ENCODE peak calls at places on chromosomes 1 and 21, in ten cellular contexts. H, K, I, M, B, L, T, X, O and R are unnamed samples.
A peak's percentile ranks its signal among the peaks of the same experiment; 100 is the strongest.

GRCh38 chr1:227541796-227542152 is 21.6 kb upstream of the ZNF678 start:
- DNase-seq in T (peak; percentile 68), B (no peak), O (peak; percentile 23), L (no peak), H (no peak), M (no peak), X (no peak), I (no peak), K (peak; percentile 11), R (no peak)

GRCh38 chr1:245301921-245302320 is 147.1 kb downstream of the KIF26B start:
- DNase-seq in K (no peak), B (no peak), T (no peak), H (peak; percentile 24), L (no peak), O (no peak), M (no peak), X (no peak), I (no peak), R (no peak)

GRCh38 chr1:237183963-237184540 is 142.1 kb downstream of the RYR2 start:
- DNase-seq in L (no peak), H (no peak), I (no peak), T (no peak), K (no peak), X (no peak), B (no peak), O (no peak), M (no peak), R (no peak)

GRCh38 chr1:232904566-232904965 is 45.8 kb upstream of the NTPCR start:
- DNase-seq in K (peak; percentile 35), H (peak; percentile 71), I (no peak), L (no peak), O (no peak), T (no peak), X (no peak), B (peak; percentile 68), M (no peak), R (no peak)

GRCh38 chr21:39084979-39085729 is 98.1 kb downstream of the PSMG1 start:
- DNase-seq in L (no peak), I (no peak), X (no peak), H (no peak), M (no peak), K (no peak), O (no peak), T (no peak), B (no peak), R (no peak)

GRCh38 chr1:15919316-15919715 is 56.6 kb downstream of the ZBTB17 start:
- DNase-seq in T (no peak), K (peak; percentile 71), H (peak; percentile 86), M (no peak), B (peak; percentile 33), I (no peak), O (no peak), X (no peak), L (peak; percentile 71), R (no peak)

GRCh38 chr21:36854391-36854790 is 112.1 kb downstream of the HLCS start:
- DNase-seq in H (peak; percentile 73), X (no peak), B (no peak), T (no peak), M (no peak), L (no peak), O (peak; percentile 70), K (peak; percentile 55), I (no peak), R (no peak)

GRCh38 chr1:26686795-26687194 is 9.0 kb upstream of the ARID1A start:
- DNase-seq in X (no peak), B (no peak), M (no peak), O (no peak), K (no peak), H (peak; percentile 57), I (no peak), L (no peak), T (no peak), R (no peak)

GRCh38 chr1:20486457-20487235 is 636 bp upstream of the CAMK2N1 start:
- DNase-seq in B (no peak), O (peak; percentile 42), I (peak; percentile 38), X (no peak), L (no peak), M (peak; percentile 76), K (no peak), T (peak; percentile 95), H (no peak), R (no peak)

GRCh38 chr1:230861970-230862595 is 6.2 kb downstream of the C1orf198 start:
- DNase-seq in L (peak; percentile 75), X (peak; percentile 25), B (peak; percentile 73), I (no peak), O (no peak), H (peak; percentile 67), T (no peak), K (no peak), M (no peak), R (no peak)

GRCh38 chr1:981955-982558 is at the start of gene PERM1:
- DNase-seq in I (no peak), T (no peak), X (no peak), M (peak; percentile 16), L (no peak), B (no peak), O (no peak), K (no peak), H (no peak), R (no peak)

GRCh38 chr1:69913967-69914366 is 291.4 kb downstream of the LRRC40 start:
- DNase-seq in T (no peak), X (no peak), K (no peak), M (no peak), B (peak; percentile 1), L (peak; percentile 57), H (peak; percentile 79), O (no peak), I (no peak), R (no peak)

GRCh38 chr1:25707280-25708016 is 90.9 kb downstream of the MAN1C1 start:
- DNase-seq in L (peak; percentile 58), O (no peak), M (no peak), T (peak; percentile 27), H (no peak), I (no peak), B (no peak), K (no peak), X (no peak), R (no peak)

GRCh38 chr1:24109686-24110475 is 2.1 kb downstream of the MYOM3 start:
- DNase-seq in X (peak; percentile 42), L (no peak), K (no peak), B (no peak), M (no peak), T (no peak), O (no peak), I (no peak), H (no peak), R (no peak)

GRCh38 chr1:232591344-232591743 is 38.6 kb downstream of the SIPA1L2 start:
- DNase-seq in T (no peak), H (no peak), K (no peak), I (no peak), X (no peak), B (no peak), O (no peak), L (no peak), M (no peak), R (no peak)

GRCh38 chr1:181092883-181093282 is 4.4 kb downstream of the IER5 start:
- DNase-seq in O (no peak), B (no peak), M (no peak), K (no peak), H (no peak), X (no peak), L (no peak), I (no peak), T (no peak), R (no peak)
- TF ChIP-seq CTCF in O (no peak), B (no peak), M (no peak), K (no peak), H (no peak), X (no peak), L (no peak), I (no peak), T (no peak), R (no peak)

DNA sequence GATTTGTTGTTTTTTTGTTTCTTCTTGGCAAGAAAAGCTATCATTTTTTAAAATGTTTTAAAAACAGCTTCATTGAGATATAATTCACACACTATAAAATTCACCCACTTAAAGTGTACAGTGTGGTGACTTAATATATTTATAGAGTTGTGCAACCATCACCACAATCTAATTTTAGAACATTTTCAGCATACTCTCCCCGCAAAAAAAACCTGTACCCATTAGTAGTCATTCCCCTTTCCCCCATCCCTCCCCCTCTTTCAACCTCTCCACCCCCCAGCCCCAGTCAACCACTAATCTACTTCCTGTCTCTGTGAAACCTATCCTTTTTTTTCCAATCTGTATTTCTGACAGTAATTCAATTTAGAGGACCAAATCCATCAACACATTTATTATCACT is 30.6 kb downstream of the ZC3H11B start:
- DNase-seq in B (no peak), O (no peak), I (no peak), T (no peak), X (no peak), K (peak; percentile 24), H (peak; percentile 72), M (no peak), L (no peak), R (no peak)
- TF ChIP-seq CTCF in B (no peak), O (no peak), I (no peak), T (no peak), X (no peak), K (no peak), H (no peak), M (no peak), L (no peak), R (no peak)

GRCh38 chr1:92748138-92748537 is 36.8 kb downstream of the EVI5 start:
- DNase-seq in T (no peak), B (no peak), K (no peak), O (no peak), I (no peak), M (no peak), X (no peak), H (peak; percentile 30), L (no peak), R (no peak)
- TF ChIP-seq CTCF in T (no peak), B (no peak), K (no peak), O (no peak), I (no peak), M (no peak), X (no peak), H (peak; percentile 19), L (no peak), R (no peak)

GRCh38 chr1:54810144-54810942 is 9.2 kb upstream of the TTC22 start:
- DNase-seq in K (peak; percentile 86), I (peak; percentile 59), H (peak; percentile 65), M (peak; percentile 71), B (peak; percentile 1), O (peak; percentile 83), L (peak; percentile 46), X (peak; percentile 86), T (no peak), R (peak; percentile 61)

GRCh38 chr1:54806931-54807611 is 5.9 kb upstream of the TTC22 start:
- DNase-seq in T (no peak), H (no peak), X (no peak), K (no peak), M (peak; percentile 8), L (peak; percentile 45), O (no peak), I (no peak), B (no peak), R (no peak)

GRCh38 chr1:54807756-54808155 is 6.6 kb upstream of the TTC22 start:
- DNase-seq in X (no peak), K (no peak), H (no peak), T (no peak), L (no peak), M (peak; percentile 8), O (no peak), B (no peak), I (no peak), R (no peak)

GRCh38 chr1:54809496-54810074 is 8.5 kb upstream of the TTC22 start:
- DNase-seq in O (no peak), H (no peak), K (no peak), B (no peak), X (no peak), L (no peak), M (peak; percentile 44), T (no peak), I (no peak), R (no peak)

GRCh38 chr1:54808443-54809207 is 7.5 kb upstream of the TTC22 start:
- DNase-seq in L (no peak), B (no peak), I (no peak), X (no peak), K (no peak), O (no peak), M (peak; percentile 4), H (no peak), T (no peak), R (no peak)
- TF ChIP-seq CTCF in L (peak; percentile 47), B (peak; percentile 38), I (no peak), X (no peak), K (no peak), O (no peak), M (no peak), H (peak; percentile 43), T (no peak), R (no peak)